ENCODE peak calls at places on chromosomes 16 and 17, in ten cellular contexts. H, F, X, G, M, Y, B, K, J and U are unnamed samples.
A peak's percentile ranks its signal among the peaks of the same experiment; 100 is the strongest.

GRCh38 chr17:59399914-59400313 is 68.5 kb downstream of the YPEL2 start:
- DNase-seq in K (no peak), H (peak; percentile 34), F (no peak), M (no peak), G (no peak), B (no peak), J (no peak), X (no peak), Y (no peak), U (no peak)

GRCh38 chr17:50949128-50950001 is 83.2 kb upstream of the TOB1 start:
- DNase-seq in J (no peak), B (peak; percentile 48), H (no peak), K (no peak), G (no peak), X (no peak), M (no peak), F (no peak), Y (no peak), U (no peak)

GRCh38 chr16:24977673-24978065 is 37.5 kb downstream of the ARHGAP17 start:
- DNase-seq in B (no peak), K (no peak), X (no peak), F (no peak), J (no peak), M (no peak), Y (no peak), H (no peak), G (no peak), U (no peak)

GRCh38 chr17:33500141-33500540 is 207.0 kb upstream of the ASIC2 start:
- DNase-seq in G (no peak), M (no peak), X (no peak), B (no peak), K (no peak), H (no peak), J (no peak), F (no peak), Y (no peak), U (no peak)

GRCh38 chr16:85659805-85660511 is 28.8 kb downstream of the GINS2 start:
- DNase-seq in F (no peak), B (peak; percentile 61), J (peak; percentile 52), G (no peak), K (peak; percentile 39), M (peak; percentile 42), Y (peak; percentile 70), X (peak; percentile 71), H (peak; percentile 76), U (peak; percentile 31)

GRCh38 chr17:33389506-33390141 is 96.5 kb upstream of the ASIC2 start:
- DNase-seq in Y (no peak), J (no peak), G (no peak), X (no peak), F (no peak), B (no peak), M (no peak), H (no peak), K (no peak), U (no peak)

GRCh38 chr17:58082341-58082869 is 814 bp upstream of the DYNLL2 start:
- DNase-seq in F (no peak), Y (no peak), K (no peak), B (peak; percentile 24), H (no peak), J (no peak), X (no peak), M (peak; percentile 10), G (no peak), U (no peak)

GRCh38 chr17:76278268-76278908 is 13.2 kb downstream of the UBALD2 start:
- DNase-seq in H (no peak), G (no peak), X (no peak), M (no peak), K (no peak), F (no peak), Y (no peak), J (no peak), B (peak; percentile 20), U (no peak)

GRCh38 chr16:21159281-21159951 is 942 bp downstream of the LDAF1 start:
- DNase-seq in F (no peak), B (peak; percentile 47), M (peak; percentile 6), G (peak; percentile 72), X (peak; percentile 88), Y (peak; percentile 67), J (peak; percentile 17), K (no peak), H (peak; percentile 49), U (peak; percentile 10)

GRCh38 chr17:75652934-75653549 is 13.9 kb downstream of the RECQL5 start:
- DNase-seq in K (no peak), F (no peak), G (no peak), J (no peak), B (no peak), H (no peak), X (peak; percentile 49), M (no peak), Y (no peak), U (no peak)

GRCh38 chr16:27258241-27258734 is 10.3 kb downstream of the NSMCE1 start:
- DNase-seq in G (no peak), X (no peak), M (no peak), B (no peak), H (no peak), J (no peak), Y (no peak), F (no peak), K (no peak), U (no peak)

GRCh38 chr16:50038756-50039529 is 13.9 kb downstream of the CNEP1R1 start:
- DNase-seq in X (peak; percentile 66), Y (peak; percentile 31), B (no peak), G (peak; percentile 65), J (no peak), F (no peak), K (no peak), H (no peak), M (no peak), U (no peak)

GRCh38 chr16:77236063-77236511 is 36.9 kb downstream of the SYCE1L start:
- DNase-seq in J (peak; percentile 82), H (peak; percentile 85), G (peak; percentile 85), M (peak; percentile 83), X (peak; percentile 91), Y (peak; percentile 90), B (peak; percentile 91), F (peak; percentile 69), K (peak; percentile 87), U (peak; percentile 85)

GRCh38 chr17:39800540-39800939 is 62.8 kb downstream of the GRB7 start:
- DNase-seq in G (no peak), J (peak; percentile 64), M (peak; percentile 79), Y (no peak), K (no peak), H (no peak), B (no peak), F (no peak), X (no peak), U (no peak)

GRCh38 chr17:21817791-21818364 is 125.6 kb downstream of the KCNJ18 start:
- DNase-seq in F (no peak), H (no peak), B (no peak), X (no peak), K (no peak), J (no peak), Y (no peak), G (no peak), M (no peak), U (no peak)
- H3K9me3 ChIP-seq in F (no peaks in the 10 kb centered on the region), H (no peaks in the 10 kb centered on the region), B (no peaks in the 10 kb centered on the region), X (no peaks in the 10 kb centered on the region), K (peaks cover 24% of the 10 kb centered on the region), J (no peaks in the 10 kb centered on the region), Y (peaks cover 9% of the 10 kb centered on the region), G (no peaks in the 10 kb centered on the region), M (no peaks in the 10 kb centered on the region), U (peaks cover 4% of the 10 kb centered on the region)

DNA sequence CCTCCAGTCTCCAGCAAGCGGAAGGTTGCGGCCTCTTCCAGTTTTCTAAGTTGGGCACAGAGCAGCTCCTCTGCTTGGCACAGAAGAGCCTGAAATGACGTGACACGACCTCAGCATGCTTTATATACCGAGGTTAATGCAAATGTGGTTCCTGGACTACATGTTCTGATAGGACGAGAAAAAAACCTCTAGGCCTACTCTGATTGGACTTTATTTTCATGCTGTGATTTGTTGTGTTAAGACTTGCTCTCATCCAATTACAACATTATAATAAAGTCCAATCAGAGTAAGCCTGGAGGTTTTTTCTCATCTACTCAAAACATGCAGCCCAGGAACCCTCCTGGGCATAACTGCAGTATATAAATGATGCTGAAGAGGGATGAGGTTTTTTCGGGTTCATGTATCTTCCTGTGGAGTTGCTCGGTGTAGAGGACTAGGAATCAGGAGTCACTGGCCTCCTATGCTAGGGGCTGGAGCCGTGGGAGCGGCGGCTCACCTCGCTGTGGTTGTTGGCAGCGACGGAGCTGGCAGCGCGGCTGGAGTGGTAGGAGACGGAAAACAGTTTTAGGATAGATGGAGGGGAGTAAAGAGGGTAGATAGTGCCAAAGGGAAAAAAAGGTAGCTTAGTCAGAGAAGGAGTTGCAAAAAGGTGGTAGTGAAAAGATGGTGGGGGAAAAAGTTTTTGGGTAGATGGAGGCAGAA is 878.0 kb downstream of the KCNJ18 start:
- DNase-seq in G (no peak), B (no peak), H (no peak), Y (no peak), J (no peak), X (no peak), K (no peak), F (no peak), M (no peak), U (no peak)
- H3K9me3 ChIP-seq in G (no peaks in the 10 kb centered on the region), B (no peaks in the 10 kb centered on the region), H (no peaks in the 10 kb centered on the region), Y (peaks cover 22% of the 10 kb centered on the region), J (peaks cover 13% of the 10 kb centered on the region), X (no peaks in the 10 kb centered on the region), K (peaks cover 8% of the 10 kb centered on the region), F (no peaks in the 10 kb centered on the region), M (no peaks in the 10 kb centered on the region), U (no peaks in the 10 kb centered on the region)

GRCh38 chr17:16589097-16589969 is 20.3 kb upstream of the ZNF287 start:
- DNase-seq in X (peak; percentile 97), K (peak; percentile 89), M (peak; percentile 90), B (peak; percentile 92), Y (peak; percentile 94), G (peak; percentile 91), F (peak; percentile 83), J (peak; percentile 90), H (peak; percentile 94), U (peak; percentile 91)

DNA sequence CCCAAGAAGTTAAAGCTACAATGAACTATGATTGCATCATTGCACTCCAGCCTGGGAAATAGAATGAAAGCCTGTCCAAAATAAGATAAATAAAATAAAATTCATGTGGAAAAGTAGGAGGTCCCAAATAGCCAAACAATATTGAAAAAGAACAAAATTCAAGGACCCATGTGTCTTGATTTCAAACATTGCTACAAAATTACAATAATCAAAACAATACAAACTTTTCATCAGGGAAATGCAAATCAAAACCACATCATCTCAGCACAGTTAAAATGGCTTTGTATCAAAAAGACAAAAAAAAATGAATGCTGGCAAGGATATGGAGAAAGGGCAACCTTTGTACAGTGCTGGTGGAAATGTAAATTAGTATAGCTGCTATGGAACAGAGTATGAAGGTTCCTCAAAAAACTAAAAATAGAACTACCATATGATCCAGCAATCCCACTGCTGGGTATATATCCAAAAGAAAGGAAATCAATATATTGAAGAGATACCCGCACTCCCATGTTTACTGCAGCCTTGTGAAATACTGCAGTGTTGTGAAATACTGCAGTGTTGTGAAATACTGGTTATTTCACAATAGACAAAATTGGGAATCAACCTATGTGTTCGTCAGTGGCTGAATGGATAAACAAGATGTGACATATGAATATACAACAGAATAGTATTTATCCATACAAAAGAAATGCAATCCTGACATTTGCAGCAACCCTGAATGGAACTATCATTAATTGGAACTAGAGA is 24.5 kb upstream of the ZNF287 start:
- DNase-seq in F (no peak), M (no peak), B (no peak), K (no peak), G (no peak), J (no peak), Y (no peak), H (no peak), X (no peak), U (no peak)
- H3K9me3 ChIP-seq in F (no peaks in the 10 kb centered on the region), M (no peaks in the 10 kb centered on the region), B (no peaks in the 10 kb centered on the region), K (no peaks in the 10 kb centered on the region), G (no peaks in the 10 kb centered on the region), J (no peaks in the 10 kb centered on the region), Y (no peaks in the 10 kb centered on the region), H (no peaks in the 10 kb centered on the region), X (no peaks in the 10 kb centered on the region), U (no peaks in the 10 kb centered on the region)

GRCh38 chr17:70067104-70067503 is 7.9 kb upstream of the KCNJ16 start:
- DNase-seq in J (no peak), H (no peak), X (no peak), B (no peak), M (no peak), Y (no peak), K (no peak), F (no peak), G (no peak), U (no peak)
- H3K9me3 ChIP-seq in J (no peaks in the 10 kb centered on the region), H (no peaks in the 10 kb centered on the region), X (no peaks in the 10 kb centered on the region), B (no peaks in the 10 kb centered on the region), M (no peaks in the 10 kb centered on the region), Y (no peaks in the 10 kb centered on the region), K (no peaks in the 10 kb centered on the region), F (no peaks in the 10 kb centered on the region), G (no peaks in the 10 kb centered on the region), U (no peaks in the 10 kb centered on the region)